ENCODE peak calls at places on chromosomes 5 and 9, in seven cellular contexts. R is colonic mucosa; A is CD8-positive, alpha-beta memory T cell; K is K562; U is mesenchymal stem cell; H is upper lobe of right lung; I is thoracic aorta. Y is an unnamed sample. For H3K36me3 and H3K27me3, the result is how much of the 10 kb centered on the place peaks cover.

GRCh38 chr5:152439791-152440190 is 34.7 kb upstream of the NMUR2 start:
- DNase-seq in A (no peak), H (no peak), U (no peak), R (no peak), I (no peak), K (no peak), Y (no peak)

GRCh38 chr5:35046754-35047153 is 995 bp downstream of the AGXT2 start:
- DNase-seq in R (no peak), I (no peak), K (no peak), U (peak), A (no peak), H (no peak), Y (peak)

GRCh38 chr5:150448353-150448752 is 1.2 kb downstream of the RPS14 start:
- DNase-seq in K (no peak), I (no peak), U (peak), H (no peak), R (no peak), A (no peak), Y (no peak)

GRCh38 chr9:3880851-3881250 is 355.1 kb upstream of the RFX3 start:
- DNase-seq in R (no peak), I (no peak), H (no peak), A (no peak), K (no peak), U (peak), Y (peak)

GRCh38 chr5:126543660-126544059 is 51.4 kb downstream of the ALDH7A1 start:
- DNase-seq in U (no peak), H (no peak), R (peak), I (no peak), A (no peak), K (no peak), Y (no peak)

GRCh38 chr9:27168496-27168895 is 59.5 kb downstream of the TEK start:
- DNase-seq in H (no peak), I (no peak), U (no peak), A (no peak), K (no peak), R (no peak), Y (no peak)

GRCh38 chr5:84985148-84985547 is 600.5 kb upstream of the EDIL3 start:
- DNase-seq in U (no peak), A (no peak), I (no peak), R (no peak), H (no peak), K (no peak), Y (no peak)

GRCh38 chr9:119811030-119811429 is 441.8 kb upstream of the BRINP1 start:
- DNase-seq in R (no peak), U (peak), I (no peak), K (no peak), H (no peak), A (no peak), Y (no peak)

GRCh38 chr9:96116275-96117051 is 185.5 kb downstream of the HSD17B3 start:
- DNase-seq in I (no peak), K (no peak), A (no peak), R (peak), U (no peak), H (peak), Y (no peak)

GRCh38 chr9:95237336-95237735 is 80.2 kb downstream of the FANCC start:
- DNase-seq in H (no peak), I (no peak), R (no peak), K (no peak), A (no peak), U (no peak), Y (no peak)

GRCh38 chr5:34498582-34498981 is 157.5 kb upstream of the RAI14 start:
- DNase-seq in R (no peak), U (peak), K (no peak), I (no peak), A (no peak), H (no peak), Y (no peak)

GRCh38 chr5:141105350-141105749 is 5.1 kb downstream of the PCDHB3 start:
- DNase-seq in R (no peak), I (no peak), A (no peak), H (no peak), U (no peak), K (no peak), Y (no peak)

GRCh38 chr5:125899006-125899405 is 524.2 kb upstream of the GRAMD2B start:
- DNase-seq in H (no peak), R (no peak), U (no peak), A (no peak), K (no peak), I (no peak), Y (no peak)

GRCh38 chr5:126395198-126395597 is 28.0 kb upstream of the GRAMD2B start:
- DNase-seq in A (no peak), I (no peak), R (no peak), U (peak), H (no peak), K (no peak), Y (peak)

GRCh38 chr5:174581483-174581882 is 142.9 kb upstream of the MSX2 start:
- DNase-seq in H (no peak), R (no peak), U (no peak), A (no peak), K (no peak), I (no peak), Y (no peak)

GRCh38 chr9:135241381-135242380 is 154.2 kb downstream of the OLFM1 start:
- DNase-seq in H (peak), R (no peak), K (no peak), A (no peak), U (no peak), I (no peak), Y (no peak)

GRCh38 chr5:137856916-137857862 is 10.5 kb upstream of the MYOT start:
- DNase-seq in A (no peak), I (no peak), H (no peak), R (no peak), K (no peak), U (no peak), Y (no peak)

GRCh38 chr5:140575309-140575708 is 10.7 kb downstream of the SLC35A4 start:
- DNase-seq in K (peak), U (no peak), A (no peak), H (peak), I (no peak), R (peak), Y (peak)

GRCh38 chr5:119355636-119356383 is at the start of gene TNFAIP8:
- DNase-seq in U (peak), K (no peak), I (no peak), R (peak), A (no peak), H (peak), Y (peak)

GRCh38 chr5:39400711-39401385 is 23.9 kb downstream of the DAB2 start:
- DNase-seq in A (no peak), U (peak), I (no peak), R (no peak), H (no peak), K (no peak), Y (peak)

GRCh38 chr5:18394154-18394804 is 760.0 kb downstream of the TAF11L14 start:
- DNase-seq in R (peak), K (peak), A (no peak), U (peak), I (no peak), H (peak), Y (peak)

GRCh38 chr9:83047839-83048775 is 14.8 kb downstream of the RASEF start:
- DNase-seq in H (no peak), K (no peak), I (no peak), R (no peak), A (no peak), U (no peak), Y (no peak)

GRCh38 chr5:66354407-66354806 is 210.3 kb downstream of the SREK1 start:
- DNase-seq in U (no peak), A (no peak), R (no peak), I (no peak), K (no peak), H (no peak), Y (no peak)

GRCh38 chr5:140821375-140822280 is at the start of gene PCDHA5:
- DNase-seq in A (no peak), K (no peak), R (no peak), H (no peak), I (no peak), U (no peak), Y (peak)

GRCh38 chr9:12874395-12874794 is 99.6 kb downstream of the LURAP1L start:
- DNase-seq in I (no peak), A (no peak), H (no peak), R (no peak), U (no peak), K (no peak), Y (no peak)

GRCh38 chr5:68282001-68282400 is 66.4 kb downstream of the PIK3R1 start:
- DNase-seq in U (no peak), A (no peak), H (no peak), I (no peak), R (no peak), K (no peak), Y (no peak)
- H3K36me3 ChIP-seq in U (under half), A (under half), H (half or more), I (half or more), R (under half), K (under half), Y (under half)

DNA sequence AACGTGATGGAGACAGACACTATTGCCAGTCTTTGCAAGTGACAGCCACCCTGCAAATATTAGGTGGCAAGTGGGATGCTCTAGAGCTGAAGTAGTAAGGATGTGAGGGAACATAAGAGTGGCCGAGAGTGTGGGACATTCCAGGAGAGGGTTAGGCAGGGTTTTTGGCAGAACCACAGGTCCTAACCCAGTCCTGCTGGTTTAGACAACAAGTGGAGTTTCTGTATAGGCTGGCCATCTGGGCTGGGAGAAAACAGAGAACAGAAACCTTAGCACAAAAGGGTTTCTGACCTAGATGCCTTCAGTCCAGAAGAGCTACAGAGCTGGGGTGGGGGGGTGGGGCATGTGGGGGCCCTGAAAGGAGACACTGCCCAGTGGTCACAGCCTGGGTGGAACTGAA is 107.4 kb downstream of the TMEM174 start:
- DNase-seq in I (no peak), A (no peak), H (no peak), K (no peak), R (no peak), U (no peak), Y (no peak)
- H3K27me3 ChIP-seq in I (under half), A (under half), H (under half), K (under half), R (under half), U (half or more), Y (under half)

DNA sequence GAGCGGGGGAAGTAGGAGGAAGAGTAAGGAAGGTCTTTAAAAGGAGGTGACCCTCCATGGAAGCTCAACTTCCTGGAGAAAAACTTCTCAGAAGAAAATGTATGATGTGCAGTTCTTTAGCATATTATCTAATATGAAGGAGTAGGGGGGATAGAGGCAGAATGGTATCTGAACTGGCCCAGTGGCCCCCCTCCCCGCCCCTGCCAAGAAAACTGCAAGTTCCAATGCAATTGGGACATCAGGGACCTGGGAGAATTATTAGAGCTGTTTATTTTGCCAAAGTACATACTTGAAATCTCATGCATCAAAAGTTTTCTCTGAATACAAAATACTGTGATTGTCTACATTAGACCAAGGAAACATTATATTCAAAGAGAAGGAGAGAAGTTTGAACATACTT is 40.6 kb upstream of the GAS1 start:
- DNase-seq in R (no peak), A (no peak), H (no peak), K (no peak), I (no peak), U (no peak), Y (no peak)
- H3K4me3 ChIP-seq in R (no peak), A (no peak), H (no peak), K (no peak), I (no peak), U (no peak), Y (no peak)

GRCh38 chr5:68225911-68226563 is 10.5 kb downstream of the PIK3R1 start:
- DNase-seq in R (peak), I (no peak), H (no peak), K (no peak), U (no peak), A (no peak), Y (no peak)
- H3K36me3 ChIP-seq in R (under half), I (under half), H (under half), K (under half), U (under half), A (under half), Y (under half)

GRCh38 chr5:90297045-90297764 is 112.4 kb downstream of the CETN3 start:
- DNase-seq in U (no peak), I (no peak), K (no peak), H (no peak), A (no peak), R (no peak), Y (no peak)
- H3K27me3 ChIP-seq in U (under half), I (under half), K (under half), H (under half), A (under half), R (under half), Y (under half)

DNA sequence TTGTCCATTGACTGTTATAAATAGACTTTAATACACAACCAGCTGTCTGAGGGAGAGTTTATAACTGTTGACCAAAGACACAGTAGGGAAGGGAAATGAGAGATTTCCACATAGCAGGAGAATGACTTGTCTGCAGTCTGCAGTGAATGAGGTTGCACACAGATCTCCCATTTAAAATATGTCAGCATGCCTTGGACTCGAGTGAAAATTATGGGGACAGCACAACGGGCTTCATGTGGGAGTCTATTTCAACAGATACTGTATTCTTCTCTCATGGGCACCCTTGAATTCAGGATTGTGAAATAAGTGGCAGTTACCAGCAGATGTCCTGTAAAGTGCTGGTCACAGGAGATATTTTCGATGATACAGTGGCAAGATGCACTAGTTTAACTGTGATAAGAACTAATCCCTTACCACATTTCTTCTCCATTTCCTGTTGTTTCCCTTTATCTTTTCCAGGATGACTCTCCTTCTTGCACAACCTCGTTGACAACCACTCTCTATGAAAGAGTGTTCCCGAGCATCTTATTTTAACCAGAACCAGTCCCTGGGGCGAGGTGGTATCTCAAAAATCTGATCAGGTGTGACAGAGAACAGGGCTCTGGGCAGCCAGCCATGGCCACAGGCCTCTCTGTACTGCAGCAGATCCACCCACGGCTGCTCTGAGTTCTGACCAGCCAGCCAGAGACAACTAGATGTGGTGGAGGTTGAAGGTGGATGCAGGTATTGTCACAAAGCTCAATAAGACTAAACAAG is 51.5 kb upstream of the MAP3K1 start:
- DNase-seq in R (no peak), U (peak), A (no peak), H (no peak), I (no peak), K (no peak), Y (peak)
- H3K4me3 ChIP-seq in R (no peak), U (no peak), A (no peak), H (no peak), I (no peak), K (no peak), Y (no peak)

DNA sequence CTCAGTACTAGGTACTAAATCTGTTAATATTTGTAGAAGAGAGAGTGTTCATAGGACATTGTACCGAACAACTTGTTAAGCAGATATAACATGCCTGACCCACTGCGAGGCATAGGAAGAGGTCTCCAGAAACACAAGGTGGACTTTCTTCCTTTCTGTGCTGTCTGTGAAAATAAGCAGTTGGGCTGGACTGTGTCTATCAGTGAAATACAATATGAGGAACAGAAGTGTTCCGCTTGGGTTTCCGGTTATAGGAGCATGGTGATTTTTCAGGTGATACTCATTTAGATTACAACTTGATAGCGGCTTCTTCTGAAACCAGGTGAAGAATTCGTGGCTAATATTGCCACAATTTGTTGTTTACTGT is 60.9 kb upstream of the TLR4 start:
- DNase-seq in I (no peak), K (no peak), H (no peak), U (no peak), A (no peak), R (no peak), Y (no peak)
- H3K36me3 ChIP-seq in I (under half), K (under half), H (under half), U (under half), A (under half), R (under half), Y (under half)

Y was measured in brain microvascular endothelial cell.